ENCODE peak calls at places on chromosomes 1 and 21, in five cellular contexts. E is posterior cingulate gyrus; Q is brain microvascular endothelial cell; M is stimulated activated CD4-positive, alpha-beta T cell treated with anti-CD3 and anti-CD28 coated beads, Interleukin-1b, Interleukin-23, amount 100 ng/mL, for 1 hour; C is skeletal muscle cell. Y is an unnamed sample.

GRCh38 chr21:45804809-45805313 is 161.3 kb downstream of the PCBP3 start:
- DNase-seq in Q (no peak), M (no peak), E (no peak), C (no peak), Y (no peak)

GRCh38 chr1:203202431-203203245 is 16.1 kb upstream of the CHI3L1 start:
- DNase-seq in E (no peak), C (peak; percentile 83), Q (peak; percentile 9), M (no peak), Y (peak; percentile 83)

GRCh38 chr1:204286841-204287387 is 72.8 kb downstream of the PLEKHA6 start:
- DNase-seq in C (no peak), E (no peak), M (no peak), Q (no peak), Y (no peak)

GRCh38 chr1:22955146-22955545 is 17.5 kb downstream of the LACTBL1 start:
- DNase-seq in C (no peak), E (no peak), M (no peak), Q (no peak), Y (no peak)

GRCh38 chr1:214864896-214865688 is 217.4 kb upstream of the KCNK2 start:
- DNase-seq in C (peak; percentile 74), M (no peak), E (no peak), Q (peak; percentile 75), Y (peak; percentile 49)

GRCh38 chr1:201719812-201720521 is 109.0 kb upstream of the IPO9 start:
- DNase-seq in Q (peak; percentile 71), M (no peak), E (peak; percentile 64), C (peak; percentile 92), Y (peak; percentile 65)

GRCh38 chr21:44352253-44352860 is 1.1 kb upstream of the TRPM2 start:
- DNase-seq in E (no peak), C (no peak), M (no peak), Q (no peak), Y (no peak)

GRCh38 chr1:44636067-44636466 is 38.2 kb downstream of the TMEM53 start:
- DNase-seq in E (no peak), M (no peak), C (no peak), Q (no peak), Y (no peak)

GRCh38 chr1:112325504-112325903 is 70.5 kb upstream of the CTTNBP2NL start:
- DNase-seq in C (no peak), Q (no peak), E (no peak), M (no peak), Y (no peak)

GRCh38 chr1:67441183-67441582 is 11.0 kb upstream of the SERBP1 start:
- DNase-seq in E (no peak), C (peak; percentile 33), Q (peak; percentile 65), M (no peak), Y (no peak)

GRCh38 chr1:207787776-207788175 is 35.9 kb downstream of the CD46 start:
- DNase-seq in E (no peak), Q (peak; percentile 30), M (no peak), C (no peak), Y (no peak)

GRCh38 chr1:21337931-21338567 is 47.8 kb upstream of the ECE1 start:
- DNase-seq in M (no peak), E (no peak), Q (no peak), C (no peak), Y (peak; percentile 57)

GRCh38 chr21:34890724-34891609 is 158.1 kb downstream of the RUNX1 start:
- DNase-seq in C (no peak), E (no peak), M (no peak), Q (peak; percentile 57), Y (no peak)

GRCh38 chr1:1430114-1430982 is 5.1 kb upstream of the VWA1 start:
- DNase-seq in M (no peak), C (no peak), E (peak; percentile 67), Q (no peak), Y (peak; percentile 87)

GRCh38 chr1:202498542-202498941 is 150.0 kb downstream of the PPP1R12B start:
- DNase-seq in M (no peak), E (no peak), C (no peak), Q (peak; percentile 59), Y (no peak)

GRCh38 chr1:5244631-5245285 is 590.3 kb downstream of the AJAP1 start:
- DNase-seq in M (no peak), E (no peak), C (no peak), Q (no peak), Y (no peak)

GRCh38 chr1:67557731-67558448 is 127.1 kb upstream of the GADD45A start:
- DNase-seq in Q (no peak), E (no peak), M (no peak), C (no peak), Y (no peak)

GRCh38 chr1:70475023-70475422 is 64.0 kb downstream of the CTH start:
- DNase-seq in Q (no peak), C (no peak), M (no peak), E (no peak), Y (no peak)

GRCh38 chr1:176211395-176212165 is 4.5 kb upstream of the COP1 start:
- DNase-seq in C (no peak), M (no peak), E (no peak), Q (no peak), Y (no peak)

GRCh38 chr1:23050201-23050600 is 30.9 kb downstream of the KDM1A start:
- DNase-seq in Q (no peak), E (no peak), C (no peak), M (no peak), Y (no peak)

GRCh38 chr1:234915923-234916675 is 212.5 kb downstream of the TOMM20 start:
- DNase-seq in Q (no peak), M (no peak), E (no peak), C (peak; percentile 41), Y (no peak)

GRCh38 chr1:88736633-88737248 is 52.7 kb downstream of the PKN2 start:
- DNase-seq in C (no peak), Q (peak; percentile 46), M (no peak), E (no peak), Y (peak; percentile 33)

GRCh38 chr21:44085491-44086321 is 21.5 kb upstream of the PWP2 start:
- DNase-seq in Q (no peak), M (no peak), E (peak; percentile 62), C (no peak), Y (no peak)